ENCODE peak calls at places on chromosome 1, in nine cellular contexts. D is T-helper 22 cell; Q is activated T-helper 1 cell treated with anti-CD3 and anti-CD28 coated beads, Interleukin-2, amount 50 U/mL, for 16 hours; C is effector memory CD8-positive, alpha-beta T cell; E is ELR; Z is natural killer cell treated with Interleukin-12 subunit alpha and Interleukin-12 subunit beta and Interleukin-15 and Interleukin-18, amount 100 ng/mL, for 72 hours; H is stimulated activated CD4-positive, alpha-beta T cell treated with anti-CD3 and anti-CD28 coated beads, Interleukin-4, amount 100 ng/mL, for 1 hour; M is lung; I is NCI-H524. R is an unnamed sample.
A peak's percentile ranks its signal among the peaks of the same experiment; 100 is the strongest.

GRCh38 chr1:75632350-75632949 is 21.5 kb upstream of the SLC44A5 start:
- DNase-seq in M (no peak), E (peak; percentile 53), Q (no peak), C (no peak), D (no peak), H (no peak), I (no peak), Z (no peak), R (no peak)

GRCh38 chr1:48741380-48741779 is 35.3 kb downstream of the BEND5 start:
- DNase-seq in C (no peak), Q (no peak), Z (no peak), H (no peak), M (no peak), E (no peak), D (no peak), I (no peak), R (no peak)

GRCh38 chr1:226692067-226692792 is 46.9 kb downstream of the ITPKB start:
- DNase-seq in Q (no peak), Z (no peak), E (no peak), H (no peak), C (no peak), M (no peak), D (no peak), I (no peak), R (no peak)

GRCh38 chr1:196598902-196599301 is 9.3 kb downstream of the KCNT2 start:
- DNase-seq in M (no peak), Z (no peak), Q (no peak), I (peak; percentile 68), H (no peak), D (no peak), C (no peak), E (no peak), R (no peak)

GRCh38 chr1:178275083-178275482 is 181.2 kb downstream of the RASAL2 start:
- DNase-seq in Q (no peak), C (no peak), M (no peak), H (no peak), E (peak; percentile 41), Z (no peak), D (no peak), I (no peak), R (no peak)

GRCh38 chr1:225482489-225482950 is 54.7 kb upstream of the LBR start:
- DNase-seq in M (no peak), H (no peak), Q (no peak), D (no peak), Z (no peak), C (no peak), E (no peak), I (no peak), R (no peak)

GRCh38 chr1:165824269-165824643 is 3.2 kb upstream of the UCK2 start:
- DNase-seq in E (no peak), D (no peak), I (no peak), Z (no peak), Q (no peak), M (no peak), C (no peak), H (no peak), R (no peak)

GRCh38 chr1:209704584-209704983 is at the start of gene HSD11B1:
- DNase-seq in E (peak; percentile 46), Z (no peak), H (no peak), I (no peak), M (peak; percentile 60), Q (no peak), C (no peak), D (no peak), R (no peak)

GRCh38 chr1:63601061-63601460 is 7.8 kb downstream of the PGM1 start:
- DNase-seq in M (no peak), E (no peak), D (no peak), C (no peak), Z (no peak), I (no peak), Q (no peak), H (no peak), R (no peak)

GRCh38 chr1:172823534-172823933 is 164.6 kb downstream of the FASLG start:
- DNase-seq in M (no peak), Q (no peak), H (no peak), Z (no peak), D (no peak), E (peak; percentile 61), C (no peak), I (no peak), R (no peak)

GRCh38 chr1:209435654-209436566 is 147.6 kb upstream of the CAMK1G start:
- DNase-seq in C (no peak), Z (no peak), H (peak; percentile 25), E (peak; percentile 86), D (no peak), I (peak; percentile 8), Q (no peak), M (peak; percentile 60), R (no peak)

GRCh38 chr1:5990913-5991783 is 1.1 kb downstream of the NPHP4 start:
- DNase-seq in D (peak; percentile 31), H (peak; percentile 48), C (peak; percentile 20), E (peak; percentile 40), M (no peak), Z (no peak), Q (peak; percentile 25), I (no peak), R (peak; percentile 40)

GRCh38 chr1:177209357-177209756 is 38.6 kb downstream of the BRINP2 start:
- DNase-seq in D (no peak), H (no peak), M (peak; percentile 71), Q (no peak), Z (no peak), E (peak; percentile 96), C (no peak), I (peak; percentile 1), R (no peak)

GRCh38 chr1:198449727-198450433 is 90.6 kb downstream of the ATP6V1G3 start:
- DNase-seq in M (no peak), H (no peak), I (no peak), C (no peak), Q (no peak), D (no peak), E (peak; percentile 66), Z (no peak), R (no peak)

R was measured in naive thymus-derived CD4-positive, alpha-beta T cell.